ENCODE peak calls at places on chromosomes 6 and 20, in eight cellular contexts. Z is body of pancreas, T is spleen, G is Peyer's patch, N is sigmoid colon, Y is stomach, M is esophagus squamous epithelium, P is adrenal gland. S is an unnamed sample.

GRCh38 chr20:32510120-32510600 is 75.0 kb downstream of the NOL4L start:
- DNase-seq in Z (peak; percentile 26), T (no peak), G (no peak), N (no peak), Y (no peak), M (no peak), P (no peak), S (no peak)

GRCh38 chr6:20699402-20699801 is 165.1 kb downstream of the CDKAL1 start:
- DNase-seq in Z (peak; percentile 61), T (no peak), G (no peak), N (no peak), Y (no peak), M (no peak), P (no peak), S (no peak)

GRCh38 chr6:123838612-123839279 is 35.1 kb downstream of the NKAIN2 start:
- DNase-seq in Z (no peak), T (no peak), G (no peak), N (no peak), Y (no peak), M (no peak), P (no peak), S (no peak)

GRCh38 chr6:83615025-83615999 is 93.6 kb downstream of the SNAP91 start:
- DNase-seq in Z (no peak), T (peak; percentile 31), G (no peak), N (no peak), Y (no peak), M (no peak), P (no peak), S (no peak)

GRCh38 chr20:53013183-53013582 is 41.0 kb downstream of the TSHZ2 start:
- DNase-seq in Z (no peak), T (no peak), G (no peak), N (no peak), Y (no peak), M (no peak), P (no peak), S (no peak)

GRCh38 chr20:53294804-53295203 is 298.8 kb downstream of the ZNF217 start:
- DNase-seq in Z (no peak), T (no peak), G (no peak), N (no peak), Y (no peak), M (no peak), P (no peak), S (no peak)

GRCh38 chr6:100160913-100161312 is 166.9 kb upstream of the MCHR2 start:
- DNase-seq in Z (no peak), T (no peak), G (no peak), N (no peak), Y (no peak), M (no peak), P (no peak), S (no peak)

GRCh38 chr6:5525209-5525608 is 263.9 kb downstream of the FARS2 start:
- DNase-seq in Z (no peak), T (no peak), G (no peak), N (no peak), Y (no peak), M (no peak), P (no peak), S (no peak)

GRCh38 chr20:24948939-24949679 is at the start of gene CST7:
- DNase-seq in Z (no peak), T (peak; percentile 96), G (peak; percentile 88), N (peak; percentile 66), Y (peak; percentile 49), M (no peak), P (no peak), S (peak; percentile 29)

GRCh38 chr20:53773792-53774371 is 180.2 kb upstream of the ZNF217 start:
- DNase-seq in Z (no peak), T (no peak), G (no peak), N (no peak), Y (no peak), M (no peak), P (no peak), S (no peak)

GRCh38 chr6:154241570-154241969 is 115.0 kb downstream of the IPCEF1 start:
- DNase-seq in Z (no peak), T (no peak), G (no peak), N (no peak), Y (no peak), M (no peak), P (no peak), S (no peak)

GRCh38 chr20:64232794-64233193 is 22.8 kb upstream of the PCMTD2 start:
- DNase-seq in Z (peak; percentile 34), T (peak; percentile 42), G (no peak), N (no peak), Y (no peak), M (no peak), P (peak; percentile 87), S (no peak)

GRCh38 chr6:36353411-36353915 is 16.8 kb upstream of the BNIP5 start:
- DNase-seq in Z (no peak), T (no peak), G (no peak), N (no peak), Y (no peak), M (no peak), P (no peak), S (peak; percentile 47)

GRCh38 chr6:72984981-72985665 is 240.2 kb downstream of the KHDC1L start:
- DNase-seq in Z (no peak), T (no peak), G (no peak), N (no peak), Y (no peak), M (no peak), P (no peak), S (no peak)

GRCh38 chr6:90351696-90352095 is 55.1 kb upstream of the BACH2 start:
- DNase-seq in Z (no peak), T (no peak), G (no peak), N (no peak), Y (no peak), M (no peak), P (no peak), S (no peak)

GRCh38 chr20:56689318-56689717 is 60.2 kb downstream of the TFAP2C start:
- DNase-seq in Z (no peak), T (no peak), G (no peak), N (no peak), Y (no peak), M (no peak), P (no peak), S (no peak)

GRCh38 chr6:69917834-69918233 is 51.5 kb downstream of the COL19A1 start:
- DNase-seq in Z (no peak), T (no peak), G (no peak), N (no peak), Y (no peak), M (no peak), P (no peak), S (no peak)

GRCh38 chr6:167985205-167985604 is 12.3 kb upstream of the KIF25 start:
- DNase-seq in Z (no peak), T (no peak), G (no peak), N (no peak), Y (no peak), M (no peak), P (no peak), S (no peak)
- H3K27ac ChIP-seq in Z (no peak overlapping the region), T (no peak overlapping the region), G (no peak overlapping the region), N (no peak overlapping the region), Y (no peak overlapping the region), M (no peak overlapping the region), P (no peak overlapping the region), S (no peak overlapping the region)

GRCh38 chr6:8064638-8065518 is 689 bp upstream of the BLOC1S5 start:
- DNase-seq in Z (no peak), T (no peak), G (no peak), N (no peak), Y (no peak), M (no peak), P (no peak), S (no peak)
- TF ChIP-seq POLR2A in Z (no peak), T (no peak), G (no peak), N (no peak), Y (no peak), M (no peak), P (no peak), S (no peak)

GRCh38 chr6:16832721-16833120 is 71.5 kb upstream of the ATXN1 start:
- DNase-seq in Z (no peak), T (no peak), G (no peak), N (no peak), Y (no peak), M (no peak), P (no peak), S (no peak)

GRCh38 chr6:16839780-16840179 is 78.5 kb upstream of the ATXN1 start:
- DNase-seq in Z (no peak), T (no peak), G (no peak), N (no peak), Y (no peak), M (no peak), P (no peak), S (no peak)

GRCh38 chr6:16840291-16840690 is 79.0 kb upstream of the ATXN1 start:
- DNase-seq in Z (no peak), T (no peak), G (no peak), N (no peak), Y (no peak), M (no peak), P (no peak), S (no peak)

GRCh38 chr6:16837217-16837972 is 76.1 kb upstream of the ATXN1 start:
- DNase-seq in Z (no peak), T (no peak), G (no peak), N (no peak), Y (no peak), M (no peak), P (no peak), S (no peak)

GRCh38 chr6:16836186-16836981 is 75.1 kb upstream of the ATXN1 start:
- DNase-seq in Z (no peak), T (no peak), G (no peak), N (no peak), Y (no peak), M (no peak), P (no peak), S (no peak)
- H3K27ac ChIP-seq in Z (no peak overlapping the region), T (peak overlapping the region; percentile 21), G (peak overlapping the region; percentile 55), N (peak overlapping the region; percentile 10), Y (no peak overlapping the region), M (peak overlapping the region; percentile 25), P (no peak overlapping the region), S (no peak overlapping the region)

GRCh38 chr20:50651676-50652075 is 39.7 kb downstream of the RIPOR3 start:
- DNase-seq in Z (no peak), T (no peak), G (no peak), N (no peak), Y (no peak), M (no peak), P (no peak), S (no peak)

GRCh38 chr20:50658804-50659380 is 32.5 kb downstream of the RIPOR3 start:
- DNase-seq in Z (peak; percentile 82), T (no peak), G (no peak), N (no peak), Y (peak; percentile 72), M (no peak), P (peak; percentile 63), S (no peak)

GRCh38 chr20:50654899-50655298 is 36.4 kb downstream of the RIPOR3 start:
- DNase-seq in Z (no peak), T (no peak), G (no peak), N (peak; percentile 77), Y (no peak), M (no peak), P (no peak), S (no peak)

GRCh38 chr20:50652702-50653294 is 38.5 kb downstream of the RIPOR3 start:
- DNase-seq in Z (no peak), T (no peak), G (no peak), N (no peak), Y (no peak), M (no peak), P (no peak), S (no peak)

GRCh38 chr20:50655325-50655880 is 35.9 kb downstream of the RIPOR3 start:
- DNase-seq in Z (peak; percentile 48), T (no peak), G (peak; percentile 63), N (peak; percentile 94), Y (no peak), M (no peak), P (peak; percentile 79), S (peak; percentile 93)
- TF ChIP-seq POLR2A in Z (no peak), T (no peak), G (no peak), N (no peak), Y (no peak), M (no peak), P (no peak), S (no peak)